ENCODE peak calls at places on chromosomes 3 and 15, in six cellular contexts. L is suprapubic skin, C is left ventricle myocardium inferior, W is heart left ventricle, Z is A549, F is upper lobe of right lung. R is an unnamed sample.

GRCh38 chr3:42123012-42123581 is 31.9 kb downstream of the TRAK1 start:
- DNase-seq in L (no peak), C (no peak), W (no peak), Z (no peak), F (no peak), R (no peak)

GRCh38 chr3:27644936-27645335 is 77.2 kb downstream of the EOMES start:
- DNase-seq in L (no peak), C (no peak), W (no peak), Z (no peak), F (no peak), R (no peak)

GRCh38 chr3:119304201-119304713 is 10.1 kb downstream of the ARHGAP31 start:
- DNase-seq in L (no peak), C (no peak), W (no peak), Z (no peak), F (no peak), R (no peak)

GRCh38 chr3:47870156-47870555 is 67.2 kb downstream of the DHX30 start:
- DNase-seq in L (no peak), C (no peak), W (no peak), Z (no peak), F (no peak), R (no peak)

GRCh38 chr3:29516164-29516563 is 235.3 kb downstream of the RBMS3 start:
- DNase-seq in L (no peak), C (no peak), W (no peak), Z (no peak), F (no peak), R (no peak)

GRCh38 chr3:186094696-186095095 is 14.2 kb downstream of the ETV5 start:
- DNase-seq in L (no peak), C (no peak), W (no peak), Z (no peak), F (no peak), R (no peak)

GRCh38 chr3:162978136-162978535 is 1481.5 kb downstream of the OTOL1 start:
- DNase-seq in L (no peak), C (no peak), W (no peak), Z (no peak), F (no peak), R (no peak)

GRCh38 chr3:118981494-118982134 is 53.0 kb downstream of the IGSF11 start:
- DNase-seq in L (no peak), C (no peak), W (no peak), Z (no peak), F (no peak), R (no peak)

GRCh38 chr15:94584833-94585244 is 353.5 kb downstream of the MCTP2 start:
- DNase-seq in L (no peak), C (no peak), W (no peak), Z (no peak), F (no peak), R (no peak)

GRCh38 chr3:38723569-38724391 is 74.3 kb upstream of the SCN5A start:
- DNase-seq in L (no peak), C (peak; percentile 57), W (peak; percentile 68), Z (no peak), F (no peak), R (no peak)

GRCh38 chr3:76733073-76733759 is 306.7 kb upstream of the ROBO2 start:
- DNase-seq in L (no peak), C (no peak), W (no peak), Z (no peak), F (no peak), R (no peak)

GRCh38 chr15:101065570-101066221 is 146.5 kb downstream of the LRRK1 start:
- DNase-seq in L (no peak), C (no peak), W (no peak), Z (no peak), F (peak; percentile 53), R (no peak)

GRCh38 chr3:179071161-179071568 is 444 bp downstream of the ZMAT3 start:
- DNase-seq in L (no peak), C (no peak), W (no peak), Z (peak; percentile 15), F (no peak), R (peak; percentile 63)

GRCh38 chr3:50430186-50430585 is 70.9 kb upstream of the TMEM115 start:
- DNase-seq in L (no peak), C (no peak), W (no peak), Z (no peak), F (no peak), R (no peak)

GRCh38 chr3:52912885-52913731 is 15.8 kb upstream of the STIMATE start:
- DNase-seq in L (no peak), C (no peak), W (no peak), Z (no peak), F (no peak), R (no peak)

GRCh38 chr3:118818386-118818785 is 216.3 kb downstream of the IGSF11 start:
- DNase-seq in L (no peak), C (no peak), W (no peak), Z (no peak), F (no peak), R (no peak)

DNA sequence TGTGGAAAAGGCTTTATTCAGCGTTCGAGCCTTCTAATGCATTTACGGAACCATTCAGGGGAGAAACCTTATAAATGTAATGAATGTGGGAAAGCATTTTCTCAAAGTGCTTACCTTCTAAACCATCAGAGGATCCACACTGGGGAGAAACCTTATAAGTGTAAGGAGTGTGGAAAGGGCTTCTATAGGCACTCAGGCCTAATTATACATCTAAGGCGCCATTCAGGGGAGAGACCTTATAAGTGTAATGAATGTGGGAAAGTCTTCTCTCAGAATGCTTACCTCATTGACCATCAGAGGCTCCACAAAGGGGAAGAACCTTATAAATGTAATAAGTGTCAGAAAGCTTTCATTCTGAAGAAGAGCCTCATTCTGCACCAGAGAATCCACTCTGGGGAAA is 6.2 kb upstream of the ZNF35 start:
- DNase-seq in L (no peak), C (no peak), W (no peak), Z (no peak), F (no peak), R (no peak)
- H3K9me3 ChIP-seq in L (peaks cover 35% of the 10 kb centered on the region), C (peaks cover 89% of the 10 kb centered on the region), W (peaks cover 19% of the 10 kb centered on the region), Z (peaks cover 75% of the 10 kb centered on the region), F (peaks cover 34% of the 10 kb centered on the region), R (peaks cover 36% of the 10 kb centered on the region)

GRCh38 chr3:140931-141330 is 55.6 kb upstream of the CHL1 start:
- DNase-seq in L (no peak), C (no peak), W (no peak), Z (no peak), F (no peak), R (no peak)
- H3K9me3 ChIP-seq in L (no peaks in the 10 kb centered on the region), C (no peaks in the 10 kb centered on the region), W (no peaks in the 10 kb centered on the region), Z (no peaks in the 10 kb centered on the region), F (no peaks in the 10 kb centered on the region), R (no peaks in the 10 kb centered on the region)

GRCh38 chr3:195282982-195283381 is 12.0 kb upstream of the XXYLT1 start:
- DNase-seq in L (no peak), C (no peak), W (no peak), Z (no peak), F (no peak), R (no peak)
- H3K9me3 ChIP-seq in L (no peaks in the 10 kb centered on the region), C (no peaks in the 10 kb centered on the region), W (no peaks in the 10 kb centered on the region), Z (no peaks in the 10 kb centered on the region), F (no peaks in the 10 kb centered on the region), R (no peaks in the 10 kb centered on the region)

GRCh38 chr3:149830902-149831301 is 17.9 kb downstream of the RNF13 start:
- DNase-seq in L (no peak), C (no peak), W (no peak), Z (no peak), F (no peak), R (no peak)
- H3K9me3 ChIP-seq in L (peaks cover 18% of the 10 kb centered on the region), C (peaks cover 45% of the 10 kb centered on the region), W (peaks cover 26% of the 10 kb centered on the region), Z (peaks cover 45% of the 10 kb centered on the region), F (peaks cover 9% of the 10 kb centered on the region), R (peaks cover 4% of the 10 kb centered on the region)

GRCh38 chr3:176032043-176032442 is 1165.2 kb downstream of the TBL1XR1 start:
- DNase-seq in L (no peak), C (no peak), W (no peak), Z (no peak), F (no peak), R (no peak)
- H3K9me3 ChIP-seq in L (no peaks in the 10 kb centered on the region), C (peaks cover 12% of the 10 kb centered on the region), W (no peaks in the 10 kb centered on the region), Z (no peaks in the 10 kb centered on the region), F (no peaks in the 10 kb centered on the region), R (no peaks in the 10 kb centered on the region)

GRCh38 chr3:157133434-157134320 is 26.3 kb downstream of the CCNL1 start:
- DNase-seq in L (no peak), C (no peak), W (no peak), Z (no peak), F (no peak), R (no peak)

GRCh38 chr3:157136647-157137387 is 23.1 kb downstream of the CCNL1 start:
- DNase-seq in L (no peak), C (no peak), W (no peak), Z (no peak), F (no peak), R (no peak)

GRCh38 chr3:157135671-157136396 is 24.1 kb downstream of the CCNL1 start:
- DNase-seq in L (no peak), C (no peak), W (no peak), Z (peak; percentile 15), F (no peak), R (no peak)

GRCh38 chr3:157132936-157133335 is 27.0 kb downstream of the CCNL1 start:
- DNase-seq in L (no peak), C (no peak), W (no peak), Z (no peak), F (peak; percentile 63), R (no peak)

DNA sequence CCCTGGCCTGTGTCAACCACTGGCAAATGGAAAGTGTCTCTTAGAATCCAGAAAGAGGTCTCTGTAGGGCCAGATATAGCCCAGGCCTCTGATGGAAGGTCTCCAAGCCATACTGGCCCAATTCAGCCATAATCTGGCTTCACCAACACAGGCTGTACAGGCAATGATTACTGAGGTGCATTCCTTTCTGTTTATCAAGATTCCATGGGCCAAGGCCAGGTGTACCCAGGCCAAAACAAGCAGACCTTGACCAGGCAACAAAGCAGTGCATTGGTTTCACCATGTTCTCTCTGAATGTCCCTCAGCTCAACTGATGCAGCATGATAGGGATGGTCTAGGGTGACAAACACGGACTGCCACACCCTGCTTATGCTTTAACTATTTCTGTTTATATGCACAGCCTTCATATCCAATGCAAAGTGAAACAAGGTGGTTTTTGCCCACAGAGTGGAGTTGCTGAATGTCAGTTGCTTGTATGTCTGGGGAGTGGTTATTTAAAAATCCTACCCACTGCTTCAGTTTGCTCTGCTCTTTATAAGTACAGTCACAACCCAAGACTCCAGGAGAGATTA is 25.2 kb downstream of the CCNL1 start:
- DNase-seq in L (no peak), C (no peak), W (no peak), Z (no peak), F (no peak), R (no peak)
- H3K9me3 ChIP-seq in L (no peaks in the 10 kb centered on the region), C (no peaks in the 10 kb centered on the region), W (no peaks in the 10 kb centered on the region), Z (no peaks in the 10 kb centered on the region), F (no peaks in the 10 kb centered on the region), R (no peaks in the 10 kb centered on the region)

GRCh38 chr3:21447471-21448205 is 303.4 kb downstream of the ZNF385D start:
- DNase-seq in L (no peak), C (no peak), W (no peak), Z (no peak), F (no peak), R (no peak)
- H3K9me3 ChIP-seq in L (no peaks in the 10 kb centered on the region), C (peaks cover 3% of the 10 kb centered on the region), W (no peaks in the 10 kb centered on the region), Z (no peaks in the 10 kb centered on the region), F (no peaks in the 10 kb centered on the region), R (peaks cover 2% of the 10 kb centered on the region)

R was measured in T-helper 17 cell.